ENCODE peak calls at places on chromosomes 1 and 21, in eight cellular contexts. E, A, P, X, K, T, I and N are unnamed samples.

GRCh38 chr1:186574951-186575747 is 105.1 kb downstream of the PTGS2 start:
- DNase-seq in E (no peak), A (peak), P (no peak), X (peak), K (no peak), T (no peak), I (no peak), N (no peak)

GRCh38 chr1:165857046-165857801 is 29.8 kb downstream of the UCK2 start:
- DNase-seq in E (no peak), A (no peak), P (no peak), X (peak), K (no peak), T (no peak), I (no peak), N (peak)

GRCh38 chr1:39666772-39667171 is 5.1 kb downstream of the NT5C1A start:
- DNase-seq in E (no peak), A (no peak), P (peak), X (no peak), K (no peak), T (no peak), I (no peak), N (no peak)

GRCh38 chr1:16968372-16968771 is 12.0 kb downstream of the MFAP2 start:
- DNase-seq in E (no peak), A (no peak), P (no peak), X (no peak), K (no peak), T (no peak), I (no peak), N (no peak)

GRCh38 chr1:224640587-224640986 is 24.5 kb downstream of the CNIH3 start:
- DNase-seq in E (no peak), A (no peak), P (no peak), X (no peak), K (no peak), T (no peak), I (no peak), N (no peak)

GRCh38 chr21:46188226-46189212 is 4.3 kb upstream of the SPATC1L start:
- DNase-seq in E (no peak), A (peak), P (no peak), X (no peak), K (no peak), T (no peak), I (no peak), N (peak)

GRCh38 chr1:31760422-31760900 is 3.7 kb downstream of the ADGRB2 start:
- DNase-seq in E (no peak), A (no peak), P (no peak), X (no peak), K (no peak), T (no peak), I (no peak), N (no peak)

GRCh38 chr1:214338212-214338611 is 57.3 kb downstream of the SMYD2 start:
- DNase-seq in E (no peak), A (no peak), P (no peak), X (no peak), K (no peak), T (no peak), I (no peak), N (no peak)

GRCh38 chr1:156281281-156282142 is 1.1 kb downstream of the SMG5 start:
- DNase-seq in E (no peak), A (peak), P (peak), X (peak), K (no peak), T (peak), I (no peak), N (peak)

GRCh38 chr1:76501136-76501535 is 366.1 kb upstream of the ST6GALNAC5 start:
- DNase-seq in E (no peak), A (no peak), P (no peak), X (no peak), K (no peak), T (no peak), I (no peak), N (no peak)

GRCh38 chr1:8363764-8364301 is 45.9 kb downstream of the SLC45A1 start:
- DNase-seq in E (no peak), A (no peak), P (no peak), X (no peak), K (no peak), T (no peak), I (no peak), N (no peak)

GRCh38 chr1:30637183-30637969 is 86.0 kb downstream of the MATN1 start:
- DNase-seq in E (no peak), A (no peak), P (no peak), X (no peak), K (no peak), T (no peak), I (no peak), N (no peak)

GRCh38 chr21:29633766-29634165 is 306.0 kb downstream of the GRIK1 start:
- DNase-seq in E (no peak), A (no peak), P (no peak), X (no peak), K (no peak), T (no peak), I (no peak), N (no peak)

GRCh38 chr21:46005481-46005881 is 23.9 kb downstream of the COL6A1 start:
- DNase-seq in E (no peak), A (no peak), P (no peak), X (no peak), K (no peak), T (no peak), I (no peak), N (no peak)

GRCh38 chr1:37362990-37363389 is 111.4 kb upstream of the ZC3H12A start:
- DNase-seq in E (no peak), A (no peak), P (no peak), X (no peak), K (no peak), T (no peak), I (no peak), N (no peak)

GRCh38 chr1:100700586-100700985 is 19.0 kb upstream of the VCAM1 start:
- DNase-seq in E (no peak), A (no peak), P (no peak), X (no peak), K (no peak), T (no peak), I (no peak), N (peak)